ENCODE peak calls at places on chromosomes 4 and X, in six cellular contexts. Y is GM12892, V is HCT116, W is thyroid gland, T is ovary, D is esophagus squamous epithelium. R is an unnamed sample.

GRCh38 chr4:11412211-11412610 is 16.5 kb downstream of the HS3ST1 start:
- DNase-seq in Y (no peak), V (no peak), W (no peak), D (no peak), T (no peak), R (no peak)

GRCh38 chr4:5758741-5759140 is 47.7 kb downstream of the EVC start:
- DNase-seq in V (peak), D (no peak), Y (no peak), T (no peak), W (no peak), R (no peak)

GRCh38 chr4:9866931-9867330 is 85.5 kb downstream of the DRD5 start:
- DNase-seq in V (no peak), Y (no peak), D (no peak), T (no peak), W (no peak), R (no peak)

GRCh38 chr4:88818650-88819470 is 121.2 kb upstream of the NAP1L5 start:
- DNase-seq in T (peak), D (no peak), V (peak), W (peak), Y (no peak), R (peak)

GRCh38 chr4:168028568-168028967 is 63.8 kb upstream of the ANXA10 start:
- DNase-seq in T (no peak), D (no peak), W (no peak), V (peak), Y (no peak), R (no peak)

GRCh38 chr4:89222171-89222570 is 85.4 kb downstream of the GPRIN3 start:
- DNase-seq in D (no peak), Y (no peak), V (peak), T (no peak), W (no peak), R (no peak)

GRCh38 chr4:41359836-41360213 is 103.1 kb downstream of the UCHL1 start:
- DNase-seq in D (no peak), Y (no peak), V (no peak), W (no peak), T (no peak), R (no peak)

GRCh38 chr4:87506974-87507701 is 22.0 kb downstream of the SPARCL1 start:
- DNase-seq in Y (no peak), T (no peak), V (no peak), W (no peak), D (no peak), R (no peak)

GRCh38 chr4:83010522-83011318 is at the start of gene LIN54:
- DNase-seq in W (peak), Y (peak), D (peak), V (peak), T (peak), R (peak)

GRCh38 chr4:83013420-83013867 is 2.8 kb upstream of the LIN54 start:
- DNase-seq in V (no peak), T (no peak), D (no peak), Y (no peak), W (no peak), R (no peak)

GRCh38 chr4:83013931-83014330 is 3.3 kb upstream of the LIN54 start:
- DNase-seq in W (no peak), Y (no peak), T (no peak), V (no peak), D (no peak), R (no peak)

GRCh38 chr4:83011779-83012630 is 1.4 kb upstream of the LIN54 start:
- DNase-seq in Y (no peak), T (peak), D (no peak), W (peak), V (no peak), R (peak)

DNA sequence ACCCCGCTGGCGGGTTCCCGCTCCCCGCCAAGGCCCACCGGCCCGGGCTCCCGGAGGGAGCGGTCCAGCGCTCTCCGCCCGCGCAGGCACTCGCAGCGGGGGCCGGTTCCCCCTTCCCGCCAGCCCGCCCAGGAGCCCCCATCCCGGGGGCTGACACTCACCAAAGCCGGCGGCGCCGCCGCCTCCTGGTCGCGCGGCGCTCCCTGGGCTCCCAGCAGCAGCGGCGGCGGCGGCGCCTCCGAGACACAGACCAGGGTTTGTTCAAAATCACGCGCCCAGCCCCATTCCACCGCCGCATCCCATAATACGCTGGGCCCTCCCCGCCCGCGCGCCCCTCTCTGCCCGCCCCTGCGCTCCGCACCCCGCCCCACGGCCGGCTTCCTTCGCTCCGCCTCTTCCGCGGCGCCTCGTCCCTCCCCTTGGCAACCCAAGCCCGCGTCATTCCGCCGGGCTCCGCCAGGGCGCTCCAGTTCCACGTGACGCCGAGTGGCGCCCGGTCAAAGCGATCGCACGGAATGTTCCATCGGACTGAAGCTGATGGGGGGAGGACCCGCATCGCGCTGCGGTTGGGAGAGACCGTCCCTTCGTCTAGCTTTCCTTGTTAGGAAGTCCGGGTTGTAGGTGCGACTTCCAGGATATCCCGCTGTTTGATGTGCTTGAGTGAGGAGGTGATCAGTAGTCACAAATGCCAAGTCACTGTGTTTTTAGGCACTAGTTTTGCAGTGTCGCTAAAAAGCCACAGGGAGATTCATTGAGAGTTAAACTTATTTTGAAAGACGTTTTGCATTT is 2.2 kb upstream of the LIN54 start:
- DNase-seq in Y (peak), D (peak), T (peak), W (peak), V (peak), R (peak)
- TF ChIP-seq POLR2A in Y (peak), D (no peak), T (peak), W (no peak), V (no peak), R (peak)

GRCh38 chrX:49082472-49082871 is 2.8 kb upstream of the WDR45 start:
- DNase-seq in Y (no peak), D (no peak), T (no peak), W (no peak), V (no peak), R (no peak)

GRCh38 chrX:49077941-49078340 is 1.7 kb downstream of the WDR45 start:
- DNase-seq in Y (no peak), W (no peak), V (no peak), D (no peak), T (no peak), R (no peak)

GRCh38 chrX:49075347-49075746 is 1.5 kb upstream of the PRAF2 start:
- DNase-seq in Y (no peak), T (no peak), V (no peak), D (no peak), W (no peak), R (no peak)

GRCh38 chrX:49073641-49074575 is at the start of gene PRAF2:
- DNase-seq in T (peak), V (peak), D (peak), W (peak), Y (peak), R (peak)

GRCh38 chrX:49079489-49080428 is at the start of gene WDR45:
- DNase-seq in V (no peak), Y (peak), T (peak), D (no peak), W (peak), R (peak)
- TF ChIP-seq POLR2A in V (no peak), Y (peak), T (peak), D (no peak), W (no peak), R (peak)

DNA sequence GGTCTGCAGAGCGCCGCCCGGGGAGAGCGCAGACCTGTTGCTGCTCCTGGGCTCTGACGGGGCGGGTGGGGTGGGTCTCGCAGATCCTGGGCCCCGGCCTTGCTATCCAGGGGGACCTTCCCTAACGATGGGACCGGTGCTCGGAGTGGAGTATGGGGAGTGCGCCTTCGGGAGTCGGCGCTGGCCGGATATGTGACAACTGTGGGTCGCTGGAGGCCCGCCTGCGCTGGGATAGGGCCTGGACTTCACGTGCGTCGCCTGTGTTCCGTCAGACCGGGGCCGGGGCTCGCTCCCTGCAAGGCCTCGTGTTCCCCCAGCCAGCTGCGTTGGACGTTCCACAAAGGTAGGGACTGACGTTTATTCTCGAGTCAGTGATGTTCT is 1.2 kb downstream of the TBL1X start:
- DNase-seq in Y (peak), W (peak), T (peak), V (no peak), D (peak), R (peak)
- TF ChIP-seq POLR2A in Y (no peak), W (no peak), T (no peak), V (no peak), D (no peak), R (no peak)

DNA sequence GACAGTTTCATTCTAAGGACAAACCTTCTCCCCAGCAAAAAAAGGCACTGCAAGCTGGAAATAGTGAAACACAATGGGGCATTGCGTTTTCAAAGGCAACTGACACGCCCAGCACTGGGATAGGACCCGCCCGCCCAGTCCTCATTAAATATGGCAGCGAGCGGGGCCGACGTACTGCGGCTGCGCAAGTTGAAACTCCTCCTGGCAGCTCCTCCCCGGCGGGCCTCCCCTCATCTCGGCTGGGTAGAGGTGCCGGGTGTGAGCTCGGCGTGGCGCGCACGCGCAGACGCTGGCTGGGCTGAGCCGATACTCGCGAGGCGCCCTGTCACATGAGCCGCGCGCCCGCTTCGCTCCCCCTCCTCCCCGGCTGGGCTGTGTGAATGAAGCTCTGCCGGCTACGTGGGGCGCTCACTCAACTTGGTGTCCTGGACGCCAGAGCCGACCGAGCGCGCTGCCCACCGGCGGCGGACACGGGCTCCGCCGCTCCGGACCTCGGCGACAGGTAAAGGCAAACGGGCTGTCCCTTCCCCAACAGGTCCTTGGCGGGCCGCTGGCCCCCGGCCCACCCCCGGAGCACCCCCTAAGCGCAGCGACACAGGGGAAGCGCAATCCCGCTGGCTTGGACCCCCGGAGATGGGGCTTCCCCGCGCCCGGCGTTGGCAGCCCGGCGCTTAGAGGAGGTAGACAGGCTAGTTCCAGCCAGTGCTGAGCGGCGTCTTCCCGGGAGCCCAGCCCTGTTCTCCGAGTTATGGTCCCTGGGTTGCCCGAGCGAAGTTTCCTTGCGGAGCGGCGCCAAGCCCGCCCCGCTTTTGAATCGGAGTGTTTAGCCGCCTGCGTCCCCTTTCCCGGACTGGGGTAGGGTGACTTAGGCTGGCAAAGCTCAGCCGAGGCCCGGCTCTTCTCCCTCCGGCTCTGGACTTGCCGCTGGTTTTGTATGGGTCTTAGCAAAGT is at the start of gene CLCN5:
- DNase-seq in V (peak), D (peak), Y (peak), W (peak), T (peak), R (peak)
- TF ChIP-seq POLR2A in V (no peak), D (no peak), Y (peak), W (no peak), T (peak), R (peak)

GRCh38 chrX:49002091-49002935 is at the start of gene GRIPAP1:
- DNase-seq in W (peak), D (peak), V (peak), T (peak), Y (peak), R (peak)
- TF ChIP-seq POLR2A in W (peak), D (no peak), V (no peak), T (peak), Y (peak), R (peak)

GRCh38 chr4:6785572-6785925 is 3.0 kb downstream of the KIAA0232 start:
- DNase-seq in V (no peak), Y (no peak), W (no peak), T (no peak), D (no peak), R (no peak)

GRCh38 chr4:6782147-6782845 is at the start of gene KIAA0232:
- DNase-seq in W (peak), Y (peak), T (peak), V (peak), D (peak), R (peak)

GRCh38 chr4:6781561-6781960 is 966 bp upstream of the KIAA0232 start:
- DNase-seq in V (no peak), D (no peak), T (no peak), Y (no peak), W (no peak), R (no peak)

GRCh38 chr4:6782846-6783110 is 251 bp downstream of the KIAA0232 start:
- DNase-seq in W (no peak), Y (no peak), D (no peak), V (no peak), T (no peak), R (no peak)

DNA sequence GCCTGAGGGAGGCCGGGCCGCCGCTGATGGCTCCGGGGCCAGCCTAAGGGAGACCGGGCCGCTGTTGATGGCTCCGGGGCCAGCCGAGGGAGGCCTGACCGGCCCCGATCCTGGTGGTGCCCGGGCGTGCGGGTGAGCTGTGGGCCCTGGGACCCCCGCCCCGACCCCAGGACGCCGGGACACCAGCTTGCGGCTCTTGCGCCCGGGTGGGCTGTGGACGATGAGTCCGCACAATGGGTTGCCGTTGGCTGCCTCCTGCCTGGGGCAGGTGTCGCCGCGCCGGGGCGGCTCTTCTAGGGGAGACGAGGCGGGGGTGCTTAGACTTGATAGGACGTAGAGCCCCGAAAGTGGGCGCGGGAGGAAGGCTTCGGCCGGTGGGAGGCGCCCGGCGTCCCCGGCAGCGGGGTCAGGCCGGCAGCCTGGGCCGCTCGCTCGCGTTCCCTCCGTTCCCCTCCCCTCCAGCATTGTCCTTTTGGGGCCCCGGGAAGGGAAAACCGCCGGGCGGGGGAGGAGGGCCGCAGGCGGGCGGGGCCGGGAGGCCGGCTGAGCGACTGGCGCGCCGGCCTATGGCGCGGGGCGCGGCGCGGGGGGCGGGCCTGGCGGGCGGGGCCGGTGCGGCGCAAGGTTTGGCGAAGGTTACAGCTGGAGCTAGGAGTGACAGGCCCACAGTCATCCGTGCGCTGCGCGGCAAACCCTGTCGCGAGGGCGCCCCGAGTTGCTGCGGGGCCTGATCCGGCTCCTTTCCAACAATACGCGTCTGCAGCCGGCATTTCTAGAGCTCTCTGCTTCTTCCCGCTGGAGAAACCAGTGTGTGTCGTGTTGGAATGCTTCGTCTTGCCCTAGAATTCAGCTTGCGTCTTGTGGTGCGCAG is 819 bp downstream of the KIAA0232 start:
- DNase-seq in T (peak), D (no peak), V (peak), W (peak), Y (peak), R (peak)
- TF ChIP-seq POLR2A in T (peak), D (no peak), V (peak), W (no peak), Y (peak), R (peak)

DNA sequence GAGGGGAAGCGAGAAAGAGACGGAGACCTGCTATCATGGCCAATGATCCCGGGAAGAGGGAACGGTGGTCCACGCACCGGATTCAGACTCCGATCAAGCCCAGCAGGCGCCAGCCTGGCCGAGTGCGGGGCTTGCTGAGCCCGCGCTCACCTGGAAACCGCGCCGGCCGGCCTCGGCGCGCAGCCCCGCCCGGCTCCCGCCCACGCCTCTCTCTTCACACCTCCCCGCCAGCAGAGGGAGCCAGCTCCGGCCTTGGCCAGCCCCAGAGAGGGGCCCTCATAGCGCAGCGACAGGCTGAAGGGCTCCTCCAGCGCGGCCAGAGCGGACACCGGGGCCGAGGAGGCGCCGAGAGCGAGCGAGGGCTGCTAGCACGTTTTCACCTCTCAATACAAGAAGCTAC is 36.8 kb upstream of the SPANXN2 start:
- DNase-seq in W (no peak), Y (no peak), D (no peak), T (no peak), V (no peak), R (no peak)
- TF ChIP-seq POLR2A in W (no peak), Y (no peak), D (no peak), T (no peak), V (no peak), R (no peak)

DNA sequence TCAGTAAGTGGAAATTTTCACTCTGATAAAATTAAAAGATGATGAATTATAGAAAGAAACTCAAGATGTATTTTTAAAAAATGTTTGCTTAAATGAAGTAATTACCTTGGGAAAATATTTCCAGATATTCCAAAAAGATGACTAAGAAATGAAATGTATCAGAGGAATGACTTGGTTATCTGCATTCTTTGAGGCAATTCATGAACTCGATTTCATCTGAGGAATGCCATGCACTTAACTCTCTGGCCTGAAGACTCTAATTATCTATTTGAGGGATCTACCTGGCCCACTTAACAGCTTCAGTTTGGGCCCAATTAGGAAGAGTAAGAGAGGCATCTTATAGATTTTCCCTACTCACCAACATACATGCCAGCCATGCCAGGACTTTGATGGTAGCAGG is 182.3 kb downstream of the INPP4B start:
- DNase-seq in Y (no peak), D (no peak), V (no peak), W (no peak), T (no peak), R (no peak)
- TF ChIP-seq POLR2A in Y (no peak), D (no peak), V (no peak), W (no peak), T (no peak), R (no peak)

GRCh38 chrX:3713225-3713936 is at the start of gene PRKX:
- DNase-seq in D (peak), T (peak), Y (peak), V (no peak), W (peak), R (peak)
- TF ChIP-seq POLR2A in D (no peak), T (no peak), Y (peak), V (no peak), W (no peak), R (no peak)